ENCODE peak calls at places on chromosomes 13 and 19, in five cellular contexts. F is adrenal gland; N is caudate nucleus; W is CD4-positive, CD25-positive, alpha-beta regulatory T cell; U is CD4-positive, alpha-beta T cell. L is an unnamed sample.

GRCh38 chr13:104163866-104164630 is 1097.8 kb upstream of the SLC10A2 start:
- DNase-seq in F (no peak), N (no peak), W (no peak), U (no peak), L (no peak)

GRCh38 chr13:54194233-54195024 is 1165.8 kb downstream of the OLFM4 start:
- DNase-seq in F (no peak), N (no peak), W (no peak), U (no peak), L (no peak)

GRCh38 chr13:114054830-114055439 is 77.5 kb downstream of the RASA3 start:
- DNase-seq in F (no peak), N (no peak), W (no peak), U (no peak), L (no peak)

GRCh38 chr19:5693195-5694166 is 3.4 kb downstream of the RPL36 start:
- DNase-seq in F (peak; percentile 54), N (no peak), W (no peak), U (no peak), L (peak; percentile 60)

GRCh38 chr19:18865973-18866799 is 29.8 kb downstream of the CERS1 start:
- DNase-seq in F (no peak), N (no peak), W (peak; percentile 57), U (no peak), L (peak; percentile 77)

GRCh38 chr19:574658-575526 is 2.5 kb downstream of the BSG start:
- DNase-seq in F (peak; percentile 62), N (no peak), W (no peak), U (no peak), L (no peak)

GRCh38 chr13:73106513-73107214 is 47.9 kb downstream of the KLF5 start:
- DNase-seq in F (no peak), N (no peak), W (no peak), U (no peak), L (no peak)

GRCh38 chr13:50167224-50167947 is 152.1 kb downstream of the KCNRG start:
- DNase-seq in F (no peak), N (no peak), W (no peak), U (no peak), L (no peak)

GRCh38 chr13:83216521-83217245 is 665.6 kb downstream of the SLITRK1 start:
- DNase-seq in F (no peak), N (no peak), W (no peak), U (no peak), L (no peak)

GRCh38 chr19:14107581-14108461 is 9.7 kb downstream of the PRKACA start:
- DNase-seq in F (peak; percentile 86), N (no peak), W (no peak), U (no peak), L (no peak)

GRCh38 chr19:7211191-7211988 is 82.8 kb downstream of the INSR start:
- DNase-seq in F (peak; percentile 85), N (no peak), W (no peak), U (no peak), L (peak; percentile 70)

GRCh38 chr13:109200556-109200955 is 571.1 kb downstream of the MYO16 start:
- DNase-seq in F (no peak), N (no peak), W (no peak), U (no peak), L (no peak)

DNA sequence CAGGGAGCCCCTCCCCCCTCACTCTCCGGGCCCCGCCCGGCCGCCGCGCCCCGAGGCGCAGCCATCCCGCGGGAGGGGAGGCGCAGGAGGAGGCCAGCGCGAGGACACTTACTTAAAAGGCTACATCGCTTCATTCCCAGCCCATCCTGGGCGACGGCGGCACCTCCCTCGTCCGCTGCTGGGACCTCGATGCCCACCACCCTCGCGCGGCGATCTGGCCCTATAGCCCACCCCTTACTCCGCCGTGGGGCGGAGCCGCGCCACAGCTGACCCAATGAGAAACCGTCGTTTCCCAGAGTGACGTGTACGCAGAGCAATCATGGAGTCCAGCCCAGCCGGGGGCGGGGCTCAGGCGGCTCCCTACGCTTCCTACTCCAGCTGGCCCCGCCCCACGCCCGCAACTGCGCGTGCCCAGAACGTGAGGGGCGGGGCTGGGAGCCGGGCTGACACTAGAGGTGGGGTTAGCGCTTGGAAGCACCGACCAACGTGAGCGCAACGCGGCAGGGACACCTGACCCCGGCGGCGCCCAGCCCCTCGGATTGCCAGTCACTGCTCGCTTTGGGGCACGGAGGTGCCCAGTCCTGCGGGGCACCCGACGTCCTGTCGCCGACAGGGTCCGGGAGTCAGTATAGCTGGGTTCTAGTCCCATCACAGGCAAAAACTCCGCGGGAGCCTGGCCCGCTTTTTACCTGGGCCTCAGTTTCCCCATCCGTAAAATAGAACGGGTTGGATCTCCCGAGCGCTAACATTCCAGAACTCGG is at the start of gene ANKRD27:
- DNase-seq in F (peak; percentile 99), N (peak; percentile 88), W (peak; percentile 98), U (peak; percentile 96), L (peak; percentile 100)
- H3K27ac ChIP-seq in F (peak within 1 kb of the TSS; percentile 86), N (peak within 1 kb of the TSS; percentile 70), W (peak within 1 kb of the TSS; percentile 72), U (no peak within 1 kb of the TSS), L (no peak within 1 kb of the TSS)

DNA sequence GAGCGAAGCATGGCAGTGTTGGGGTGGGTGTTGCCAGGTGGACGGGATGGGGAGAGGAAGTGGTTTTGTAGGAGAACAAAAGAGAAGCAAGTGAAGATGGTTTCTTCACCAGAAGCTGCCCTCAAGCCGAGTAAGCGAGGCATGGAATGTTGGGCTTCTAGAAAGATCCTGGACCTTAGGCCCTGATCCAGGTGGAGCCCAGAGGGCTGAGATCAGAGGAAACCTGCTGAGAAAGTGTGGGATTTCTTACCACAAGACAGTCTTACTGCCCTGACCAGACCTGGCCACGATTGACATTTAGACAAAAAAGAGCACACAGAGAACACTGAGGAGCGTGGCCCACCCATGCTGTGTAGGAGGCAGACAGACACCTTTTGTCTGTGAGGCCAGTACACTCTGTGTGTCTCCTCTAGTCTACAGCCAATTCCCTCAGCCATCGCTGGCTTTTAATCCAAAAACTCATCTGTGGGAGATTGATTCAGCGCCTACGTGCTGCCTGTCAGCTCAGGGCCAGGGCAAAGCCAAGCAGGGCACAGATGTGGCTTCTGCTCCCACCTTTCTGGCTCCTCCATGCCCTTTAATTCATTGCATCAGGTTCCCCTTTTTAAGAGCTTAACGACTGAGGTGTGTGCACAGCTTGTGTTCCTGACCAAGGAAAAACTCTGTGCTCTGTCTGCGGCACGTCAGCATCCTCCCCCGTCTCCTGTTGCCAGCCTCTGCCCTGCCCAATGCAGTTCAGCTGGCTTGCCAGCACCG is 123.3 kb downstream of the AKAP11 start:
- DNase-seq in F (no peak), N (no peak), W (peak; percentile 14), U (no peak), L (no peak)
- H3K27ac ChIP-seq in F (no peak overlapping the region), N (no peak overlapping the region), W (peak overlapping the region; percentile 81), U (no peak overlapping the region), L (no peak overlapping the region)

DNA sequence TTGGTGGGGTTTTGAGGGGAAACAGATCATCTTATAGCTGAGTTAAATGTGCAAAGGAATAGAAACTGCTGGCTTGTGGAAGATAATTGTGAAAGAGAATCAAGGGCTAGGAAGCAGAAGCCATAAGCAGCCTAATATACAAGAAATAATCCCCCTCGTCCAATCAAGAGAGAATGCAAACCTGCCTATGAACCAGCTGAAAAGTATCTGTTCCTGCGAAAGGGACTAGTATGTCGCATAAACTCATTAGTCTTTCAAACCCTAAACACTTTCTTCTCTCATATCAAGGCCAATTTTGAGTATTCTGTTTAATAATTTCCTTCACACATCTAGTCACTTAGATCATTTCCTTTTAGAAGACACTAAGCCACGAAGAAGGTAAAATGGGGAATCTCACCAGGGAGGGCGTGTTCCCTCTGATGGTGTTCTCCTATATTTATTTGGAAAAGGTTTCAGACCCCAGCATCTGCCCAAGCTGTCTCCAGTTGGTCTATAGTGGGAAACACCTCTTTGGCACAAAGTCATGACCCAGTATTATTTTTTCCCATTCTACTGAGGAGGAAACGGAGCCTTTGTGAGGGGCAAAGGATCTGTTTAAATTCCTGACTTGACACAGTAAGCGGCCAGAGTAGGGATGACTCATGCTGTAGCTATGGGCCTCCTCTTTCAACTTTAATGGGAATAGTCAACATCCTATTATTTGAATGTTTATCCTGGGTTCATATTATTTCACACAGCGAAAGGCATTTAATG is 126.3 kb downstream of the FOXO1 start:
- DNase-seq in F (peak; percentile 50), N (no peak), W (no peak), U (no peak), L (peak; percentile 34)
- H3K27ac ChIP-seq in F (no peak overlapping the region), N (no peak overlapping the region), W (no peak overlapping the region), U (no peak overlapping the region), L (peak overlapping the region; percentile 70)

GRCh38 chr13:75656590-75656989 is 20.5 kb downstream of the LMO7 start:
- DNase-seq in F (no peak), N (no peak), W (no peak), U (no peak), L (no peak)
- H3K27ac ChIP-seq in F (no peak overlapping the region), N (no peak overlapping the region), W (no peak overlapping the region), U (no peak overlapping the region), L (no peak overlapping the region)

GRCh38 chr19:20287070-20287469 is 120.1 kb downstream of the ZNF486 start:
- DNase-seq in F (no peak), N (peak; percentile 2), W (no peak), U (no peak), L (no peak)
- H3K27ac ChIP-seq in F (no peak overlapping the region), N (peak overlapping the region; percentile 42), W (no peak overlapping the region), U (no peak overlapping the region), L (no peak overlapping the region)

L was measured in trophoblast cell.